ENCODE peak calls at places on chromosome 9, in eight cellular contexts. L is HT1080; N is GM12878; J is right cardiac atrium; B is IMR-90; Z is H7; U is ELR; F is stimulated activated CD4-positive, alpha-beta T cell treated with anti-CD3 and anti-CD28 coated beads, Interleukin-4, amount 100 ng/mL, for 4 hours. P is an unnamed sample.

GRCh38 chr9:119004618-119004990 is 364.6 kb downstream of the BRINP1 start:
- DNase-seq in L (peak), N (no peak), J (peak), B (peak), Z (no peak), U (peak), F (no peak), P (peak)

GRCh38 chr9:79809931-79810330 is 238.2 kb downstream of the TLE4 start:
- DNase-seq in L (peak), N (no peak), J (no peak), B (peak), Z (no peak), U (peak), F (no peak), P (no peak)

GRCh38 chr9:126558051-126558665 is 55.6 kb upstream of the LMX1B start:
- DNase-seq in L (peak), N (peak), J (no peak), B (peak), Z (peak), U (peak), F (peak), P (no peak)

GRCh38 chr9:73615557-73615956 is 463.9 kb downstream of the ANXA1 start:
- DNase-seq in L (no peak), N (no peak), J (no peak), B (no peak), Z (peak), U (no peak), F (no peak), P (no peak)

GRCh38 chr9:135300346-135301141 is 179.0 kb upstream of the PPP1R26 start:
- DNase-seq in L (no peak), N (no peak), J (no peak), B (no peak), Z (peak), U (no peak), F (no peak), P (peak)

GRCh38 chr9:124003636-124004349 is 7.8 kb upstream of the LHX2 start:
- DNase-seq in L (no peak), N (no peak), J (no peak), B (no peak), Z (no peak), U (no peak), F (no peak), P (no peak)

GRCh38 chr9:132210472-132211145 is 48.8 kb downstream of the NTNG2 start:
- DNase-seq in L (peak), N (no peak), J (no peak), B (peak), Z (no peak), U (peak), F (no peak), P (no peak)

GRCh38 chr9:131395027-131395744 is 1.3 kb downstream of the PRRC2B start:
- DNase-seq in L (peak), N (peak), J (no peak), B (no peak), Z (peak), U (peak), F (peak), P (peak)

GRCh38 chr9:136686794-136687711 is at the start of gene AGPAT2:
- DNase-seq in L (peak), N (no peak), J (peak), B (peak), Z (peak), U (peak), F (peak), P (peak)

GRCh38 chr9:89550516-89550915 is 52.6 kb upstream of the SEMA4D start:
- DNase-seq in L (no peak), N (no peak), J (no peak), B (no peak), Z (no peak), U (no peak), F (no peak), P (no peak)

GRCh38 chr9:27365977-27366376 is 69.0 kb upstream of the EQTN start:
- DNase-seq in L (peak), N (peak), J (no peak), B (no peak), Z (no peak), U (no peak), F (no peak), P (no peak)

GRCh38 chr9:34501889-34502425 is 20.8 kb downstream of the ENHO start:
- DNase-seq in L (peak), N (no peak), J (peak), B (peak), Z (peak), U (peak), F (no peak), P (no peak)

GRCh38 chr9:81827616-81828296 is 100.5 kb upstream of the SPATA31D4 start:
- DNase-seq in L (no peak), N (no peak), J (no peak), B (no peak), Z (no peak), U (no peak), F (no peak), P (no peak)

GRCh38 chr9:69582544-69583297 is 89.5 kb downstream of the APBA1 start:
- DNase-seq in L (peak), N (no peak), J (peak), B (no peak), Z (no peak), U (no peak), F (no peak), P (no peak)

GRCh38 chr9:135951889-135952663 is 9.1 kb downstream of the UBAC1 start:
- DNase-seq in L (peak), N (no peak), J (no peak), B (peak), Z (no peak), U (peak), F (no peak), P (no peak)

GRCh38 chr9:10875752-10876151 is 262.9 kb upstream of the PTPRD start:
- DNase-seq in L (peak), N (no peak), J (no peak), B (no peak), Z (no peak), U (peak), F (no peak), P (no peak)

GRCh38 chr9:4147476-4148214 is 152.2 kb downstream of the GLIS3 start:
- DNase-seq in L (no peak), N (no peak), J (no peak), B (no peak), Z (no peak), U (no peak), F (no peak), P (peak)

GRCh38 chr9:14231196-14231990 is 82.5 kb downstream of the NFIB start:
- DNase-seq in L (no peak), N (no peak), J (no peak), B (no peak), Z (no peak), U (no peak), F (no peak), P (no peak)

GRCh38 chr9:136858844-136859757 is 7.0 kb downstream of the MAMDC4 start:
- DNase-seq in L (no peak), N (no peak), J (peak), B (peak), Z (peak), U (no peak), F (no peak), P (peak)

GRCh38 chr9:16344343-16344742 is 526.1 kb downstream of the BNC2 start:
- DNase-seq in L (peak), N (no peak), J (no peak), B (peak), Z (no peak), U (peak), F (no peak), P (no peak)

GRCh38 chr9:78568774-78569173 is 271.8 kb downstream of the PSAT1 start:
- DNase-seq in L (no peak), N (no peak), J (no peak), B (no peak), Z (no peak), U (no peak), F (no peak), P (no peak)

GRCh38 chr9:109278848-109279247 is 42.0 kb downstream of the EPB41L4B start:
- DNase-seq in L (no peak), N (no peak), J (no peak), B (no peak), Z (no peak), U (no peak), F (no peak), P (no peak)

GRCh38 chr9:98750396-98751060 is 41.8 kb upstream of the GABBR2 start:
- DNase-seq in L (no peak), N (no peak), J (no peak), B (no peak), Z (no peak), U (no peak), F (no peak), P (no peak)

GRCh38 chr9:87494970-87495471 is 2.6 kb upstream of the DAPK1 start:
- DNase-seq in L (no peak), N (no peak), J (no peak), B (no peak), Z (no peak), U (no peak), F (no peak), P (no peak)

GRCh38 chr9:131640438-131641181 is 95.3 kb downstream of the PRRT1B start:
- DNase-seq in L (no peak), N (no peak), J (no peak), B (no peak), Z (peak), U (peak), F (no peak), P (no peak)